ENCODE peak calls at places on chromosomes 3 and 15, in six cellular contexts. K, X, C, F, U and R are unnamed samples.
A peak's percentile ranks its signal among the peaks of the same experiment; 100 is the strongest.

GRCh38 chr15:42315435-42316020 is 42.3 kb upstream of the TMEM87A start:
- DNase-seq in C (no peak), K (peak; percentile 18), F (no peak), X (no peak), U (no peak), R (no peak)

GRCh38 chr15:89888214-89888804 is 5.5 kb downstream of the AP3S2 start:
- DNase-seq in F (no peak), C (no peak), X (peak; percentile 86), U (peak; percentile 49), K (peak; percentile 80), R (no peak)

GRCh38 chr3:162547321-162547720 is 1050.7 kb downstream of the OTOL1 start:
- DNase-seq in K (no peak), F (no peak), U (no peak), C (no peak), X (no peak), R (no peak)

GRCh38 chr3:66642015-66642414 is 141.2 kb upstream of the LRIG1 start:
- DNase-seq in F (no peak), K (no peak), U (no peak), X (no peak), C (no peak), R (no peak)

GRCh38 chr3:102192575-102192974 is 242.2 kb upstream of the ZPLD1 start:
- DNase-seq in F (no peak), K (no peak), C (peak; percentile 87), X (no peak), U (no peak), R (no peak)

GRCh38 chr15:36831125-36831914 is 251.9 kb downstream of the CDIN1 start:
- DNase-seq in C (peak; percentile 87), K (peak; percentile 88), U (peak; percentile 34), X (peak; percentile 97), F (no peak), R (no peak)

GRCh38 chr3:173111321-173111720 is 29.7 kb downstream of the SPATA16 start:
- DNase-seq in F (no peak), C (no peak), K (no peak), U (no peak), X (no peak), R (no peak)

GRCh38 chr3:124905093-124905492 is 17.9 kb upstream of the ITGB5 start:
- DNase-seq in U (no peak), C (no peak), K (no peak), F (no peak), X (no peak), R (no peak)

GRCh38 chr3:118801899-118802298 is 232.7 kb downstream of the IGSF11 start:
- DNase-seq in K (no peak), U (no peak), X (no peak), F (no peak), C (no peak), R (no peak)

GRCh38 chr15:33737687-33738606 is 230.3 kb upstream of the CHRM5 start:
- DNase-seq in F (no peak), U (peak; percentile 15), C (no peak), K (peak; percentile 41), X (peak; percentile 20), R (peak; percentile 60)

DNA sequence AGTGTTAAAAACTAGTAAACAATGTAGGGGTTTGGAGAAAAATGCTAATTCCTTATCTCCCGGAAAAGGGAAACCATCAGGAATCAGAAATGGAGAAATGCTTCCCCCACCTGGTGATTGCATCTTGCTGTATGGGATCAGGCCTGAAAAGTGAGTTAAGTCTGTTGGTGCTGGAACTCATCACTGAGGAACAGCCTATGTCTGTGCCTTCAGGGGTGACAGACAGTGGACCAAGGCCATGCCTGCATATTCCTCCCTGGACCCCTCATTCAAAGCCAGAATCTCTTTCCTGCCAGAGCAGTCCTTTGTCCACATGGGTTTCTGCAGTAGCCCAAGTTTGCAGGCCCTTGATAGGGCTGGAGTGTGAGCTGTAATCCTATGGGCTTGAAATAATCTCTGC is 160.8 kb upstream of the CTDSPL start:
- DNase-seq in F (no peak), U (no peak), K (peak; percentile 37), X (no peak), C (peak; percentile 8), R (no peak)
- TF ChIP-seq CTCF in F (no peak), U (no peak), K (peak; percentile 32), X (no peak), C (peak; percentile 54), R (no peak)

GRCh38 chr3:89315750-89316149 is 208.3 kb downstream of the EPHA3 start:
- DNase-seq in K (peak; percentile 3), U (no peak), F (no peak), X (no peak), C (no peak), R (no peak)

GRCh38 chr3:89312141-89312540 is 204.7 kb downstream of the EPHA3 start:
- DNase-seq in K (no peak), U (no peak), F (no peak), X (no peak), C (no peak), R (no peak)

GRCh38 chr3:89320186-89320585 is 212.8 kb downstream of the EPHA3 start:
- DNase-seq in U (no peak), F (no peak), K (no peak), C (no peak), X (no peak), R (no peak)

GRCh38 chr3:89314454-89314853 is 207.0 kb downstream of the EPHA3 start:
- DNase-seq in X (no peak), K (peak; percentile 66), U (no peak), C (peak; percentile 65), F (no peak), R (no peak)
- TF ChIP-seq CTCF in X (peak; percentile 17), K (peak; percentile 34), U (no peak), C (peak; percentile 57), F (no peak), R (no peak)

DNA sequence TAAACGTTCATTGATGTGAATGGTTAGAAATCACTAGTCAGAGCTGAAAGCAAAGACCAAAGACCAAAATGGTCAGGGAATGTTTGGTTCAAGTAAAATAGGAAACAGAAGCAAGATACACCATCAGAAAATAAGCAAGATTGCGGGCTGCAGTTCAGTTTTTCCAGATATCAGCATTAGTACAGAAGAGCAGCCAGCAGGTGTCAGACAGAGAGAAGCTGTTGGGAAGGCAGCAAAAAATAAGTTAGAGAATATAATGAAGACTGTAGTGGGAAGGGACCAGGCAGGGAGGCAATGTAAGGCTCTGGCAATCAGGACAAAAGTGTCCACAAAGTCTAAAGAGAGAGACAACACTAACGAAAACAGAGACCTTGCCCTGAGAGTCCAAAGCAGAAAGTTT is 639.4 kb upstream of the NAALADL2 start:
- DNase-seq in K (no peak), F (no peak), U (no peak), C (no peak), X (no peak), R (no peak)
- TF ChIP-seq CTCF in K (no peak), F (no peak), U (no peak), C (no peak), X (peak; percentile 41), R (no peak)

GRCh38 chr3:131192701-131193100 is 166.0 kb downstream of the NEK11 start:
- DNase-seq in K (no peak), F (no peak), U (no peak), X (no peak), C (no peak), R (no peak)

GRCh38 chr3:131194816-131195215 is 168.1 kb downstream of the NEK11 start:
- DNase-seq in X (no peak), F (no peak), K (no peak), C (no peak), U (no peak), R (no peak)

GRCh38 chr3:131193671-131194291 is 167.1 kb downstream of the NEK11 start:
- DNase-seq in X (peak; percentile 25), K (peak; percentile 14), U (no peak), C (no peak), F (no peak), R (no peak)
- TF ChIP-seq CTCF in X (peak; percentile 59), K (peak; percentile 8), U (no peak), C (peak; percentile 31), F (no peak), R (no peak)

GRCh38 chr3:148925841-148926240 is 60.7 kb downstream of the CPA3 start:
- DNase-seq in U (no peak), X (no peak), K (no peak), C (no peak), F (no peak), R (no peak)

GRCh38 chr3:148930785-148931184 is 60.6 kb upstream of the GYG1 start:
- DNase-seq in C (peak; percentile 32), X (peak; percentile 61), F (no peak), K (peak; percentile 72), U (no peak), R (no peak)

GRCh38 chr3:148937477-148937876 is 53.9 kb upstream of the GYG1 start:
- DNase-seq in X (peak; percentile 23), C (no peak), F (no peak), K (no peak), U (no peak), R (no peak)

GRCh38 chr3:148932976-148933375 is 58.4 kb upstream of the GYG1 start:
- DNase-seq in U (no peak), C (no peak), K (no peak), X (no peak), F (no peak), R (no peak)

GRCh38 chr3:148931574-148931973 is 59.8 kb upstream of the GYG1 start:
- DNase-seq in U (no peak), F (no peak), K (no peak), C (no peak), X (no peak), R (no peak)
- TF ChIP-seq CTCF in U (no peak), F (no peak), K (no peak), C (no peak), X (no peak), R (no peak)

GRCh38 chr3:160485931-160486330 is 36.3 kb upstream of the TRIM59 start:
- DNase-seq in C (no peak), X (no peak), K (no peak), F (no peak), U (no peak), R (no peak)

GRCh38 chr3:160486459-160486869 is 36.9 kb upstream of the TRIM59 start:
- DNase-seq in K (peak; percentile 80), X (peak; percentile 44), C (peak; percentile 35), F (no peak), U (peak; percentile 19), R (no peak)

GRCh38 chr3:160490166-160490565 is 40.6 kb upstream of the TRIM59 start:
- DNase-seq in K (no peak), F (no peak), X (no peak), U (no peak), C (peak; percentile 28), R (no peak)
- TF ChIP-seq CTCF in K (no peak), F (no peak), X (no peak), U (no peak), C (no peak), R (no peak)